ENCODE peak calls at places on chromosomes 6 and 20, in six cellular contexts. V is activated T-cell treated with anti-CD3 and anti-CD28 coated beads for 1 hour, R is HT-29, Z is NCI-H460, L is amniotic stem cell, D is occipital lobe. C is an unnamed sample.

GRCh38 chr6:82185948-82186347 is 61.6 kb downstream of the IBTK start:
- DNase-seq in V (no peak), R (no peak), Z (no peak), L (no peak), D (no peak), C (no peak)

GRCh38 chr6:84748331-84748730 is 16.1 kb downstream of the TBX18 start:
- DNase-seq in V (no peak), R (no peak), Z (no peak), L (no peak), D (no peak), C (no peak)

GRCh38 chr20:50728981-50729874 is 2.2 kb upstream of the PARD6B start:
- DNase-seq in V (no peak), R (peak), Z (no peak), L (no peak), D (no peak), C (no peak)

GRCh38 chr20:45926731-45927070 is 7.8 kb upstream of the PCIF1 start:
- DNase-seq in V (no peak), R (no peak), Z (no peak), L (no peak), D (no peak), C (no peak)

GRCh38 chr6:157753291-157753690 is 69.8 kb upstream of the SNX9 start:
- DNase-seq in V (no peak), R (no peak), Z (no peak), L (no peak), D (no peak), C (no peak)

GRCh38 chr20:8756410-8756809 is 312.5 kb upstream of the PLCB4 start:
- DNase-seq in V (no peak), R (no peak), Z (peak), L (peak), D (no peak), C (no peak)

GRCh38 chr20:34431168-34431567 is 68.1 kb downstream of the ITCH start:
- DNase-seq in V (no peak), R (no peak), Z (no peak), L (no peak), D (no peak), C (no peak)

GRCh38 chr20:41587956-41588355 is 30.2 kb downstream of the CHD6 start:
- DNase-seq in V (no peak), R (no peak), Z (no peak), L (no peak), D (no peak), C (no peak)

GRCh38 chr6:154482858-154483257 is 27.6 kb downstream of the CNKSR3 start:
- DNase-seq in V (no peak), R (no peak), Z (no peak), L (no peak), D (no peak), C (no peak)

GRCh38 chr6:87059943-87060342 is 35.0 kb downstream of the CGA start:
- DNase-seq in V (no peak), R (no peak), Z (no peak), L (no peak), D (no peak), C (no peak)

GRCh38 chr20:62487564-62488086 is 11.8 kb upstream of the GATA5 start:
- DNase-seq in V (no peak), R (no peak), Z (no peak), L (no peak), D (no peak), C (no peak)

GRCh38 chr6:21829126-21829525 is 235.6 kb downstream of the SOX4 start:
- DNase-seq in V (no peak), R (no peak), Z (no peak), L (no peak), D (no peak), C (no peak)

GRCh38 chr20:13741879-13742278 is 42.8 kb downstream of the ESF1 start:
- DNase-seq in V (no peak), R (peak), Z (no peak), L (no peak), D (no peak), C (no peak)

GRCh38 chr6:2760882-2761842 is 4.0 kb upstream of the WRNIP1 start:
- DNase-seq in V (no peak), R (peak), Z (no peak), L (no peak), D (no peak), C (no peak)

GRCh38 chr6:108113557-108114519 is 39.3 kb upstream of the OSTM1 start:
- DNase-seq in V (no peak), R (peak), Z (peak), L (peak), D (peak), C (no peak)

GRCh38 chr6:30107756-30108155 is 5.1 kb downstream of the TRIM31 start:
- DNase-seq in V (no peak), R (peak), Z (no peak), L (no peak), D (no peak), C (no peak)

GRCh38 chr6:74597840-74598239 is 608.0 kb downstream of the COL12A1 start:
- DNase-seq in V (no peak), R (no peak), Z (no peak), L (no peak), D (no peak), C (no peak)

GRCh38 chr6:34201455-34202098 is 35.1 kb upstream of the HMGA1 start:
- DNase-seq in V (no peak), R (no peak), Z (no peak), L (no peak), D (no peak), C (no peak)

GRCh38 chr20:53524589-53525311 is 68.9 kb downstream of the ZNF217 start:
- DNase-seq in V (no peak), R (no peak), Z (no peak), L (no peak), D (no peak), C (no peak)

GRCh38 chr6:146047356-146047755 is 18.5 kb downstream of the GRM1 start:
- DNase-seq in V (no peak), R (no peak), Z (no peak), L (no peak), D (no peak), C (no peak)

GRCh38 chr20:60931691-60932090 is 320.4 kb upstream of the CDH4 start:
- DNase-seq in V (no peak), R (no peak), Z (no peak), L (no peak), D (no peak), C (no peak)

GRCh38 chr6:30787954-30788353 is 43.6 kb upstream of the IER3 start:
- DNase-seq in V (no peak), R (peak), Z (no peak), L (no peak), D (no peak), C (no peak)

GRCh38 chr6:161048636-161049035 is 57.1 kb downstream of the MAP3K4 start:
- DNase-seq in V (no peak), R (no peak), Z (no peak), L (peak), D (no peak), C (no peak)

GRCh38 chr6:147001621-147002020 is 202.6 kb upstream of the STXBP5 start:
- DNase-seq in V (no peak), R (no peak), Z (no peak), L (no peak), D (no peak), C (no peak)

GRCh38 chr6:159772196-159772595 is 10.4 kb downstream of the ACAT2 start:
- DNase-seq in V (no peak), R (no peak), Z (no peak), L (no peak), D (no peak), C (no peak)

C was measured in effector CD8-positive, alpha-beta T cell.